ENCODE peak calls at places on chromosomes 6 and 20, in six cellular contexts. K is GM12878, C is fibroblast of lung, Y is hepatocyte, V is astrocyte of the spinal cord, J is NB4. O is an unnamed sample.

GRCh38 chr20:4959582-4959981 is 41.7 kb downstream of the SLC23A2 start:
- DNase-seq in J (peak; percentile 91), Y (no peak), K (no peak), C (no peak), V (no peak), O (no peak)

GRCh38 chr6:159107451-159108260 is 61.5 kb upstream of the FNDC1 start:
- DNase-seq in V (no peak), Y (no peak), C (no peak), J (no peak), K (no peak), O (no peak)

GRCh38 chr20:15179426-15180190 is 842.2 kb upstream of the FLRT3 start:
- DNase-seq in K (no peak), V (no peak), Y (no peak), J (no peak), C (no peak), O (no peak)

GRCh38 chr6:52341861-52342260 is 20.1 kb upstream of the PAQR8 start:
- DNase-seq in C (no peak), J (peak; percentile 56), Y (no peak), V (no peak), K (no peak), O (no peak)

GRCh38 chr6:5499644-5500306 is 238.5 kb downstream of the FARS2 start:
- DNase-seq in J (no peak), C (peak; percentile 58), Y (no peak), V (peak; percentile 74), K (no peak), O (peak; percentile 17)

GRCh38 chr20:8200220-8200619 is 68.2 kb downstream of the PLCB1 start:
- DNase-seq in C (no peak), K (no peak), Y (no peak), J (no peak), V (no peak), O (no peak)

GRCh38 chr20:15654208-15654649 is 919.0 kb downstream of the KIF16B start:
- DNase-seq in J (peak; percentile 75), C (peak; percentile 50), V (peak; percentile 45), Y (peak; percentile 72), K (peak; percentile 43), O (no peak)

GRCh38 chr6:46909371-46909770 is 12.4 kb downstream of the ADGRF5 start:
- DNase-seq in C (no peak), K (no peak), J (no peak), V (no peak), Y (no peak), O (no peak)

GRCh38 chr6:44456070-44456965 is 68.8 kb downstream of the CDC5L start:
- DNase-seq in V (peak; percentile 55), K (no peak), J (peak; percentile 69), Y (peak; percentile 63), C (peak; percentile 61), O (peak; percentile 16)

GRCh38 chr6:111423055-111423633 is 59.9 kb downstream of the REV3L start:
- DNase-seq in C (no peak), K (no peak), J (peak; percentile 18), V (peak; percentile 29), Y (no peak), O (no peak)

GRCh38 chr6:107115695-107116327 is 496 bp upstream of the BEND3 start:
- DNase-seq in C (no peak), V (peak; percentile 29), K (no peak), J (peak; percentile 89), Y (peak; percentile 73), O (no peak)

GRCh38 chr6:35069262-35069661 is 71.9 kb downstream of the TCP11 start:
- DNase-seq in J (no peak), C (no peak), Y (no peak), K (no peak), V (no peak), O (no peak)

GRCh38 chr20:44187054-44187762 is at the start of gene JPH2:
- DNase-seq in Y (peak; percentile 70), K (no peak), C (peak; percentile 37), V (peak; percentile 54), J (no peak), O (no peak)
- H3K4me3 ChIP-seq in Y (peak within 1 kb of the TSS; percentile 50), K (no peak within 1 kb of the TSS), C (peak within 1 kb of the TSS; percentile 40), V (peak within 1 kb of the TSS; percentile 42), J (peak within 1 kb of the TSS; percentile 9), O (peak within 1 kb of the TSS; percentile 52)

DNA sequence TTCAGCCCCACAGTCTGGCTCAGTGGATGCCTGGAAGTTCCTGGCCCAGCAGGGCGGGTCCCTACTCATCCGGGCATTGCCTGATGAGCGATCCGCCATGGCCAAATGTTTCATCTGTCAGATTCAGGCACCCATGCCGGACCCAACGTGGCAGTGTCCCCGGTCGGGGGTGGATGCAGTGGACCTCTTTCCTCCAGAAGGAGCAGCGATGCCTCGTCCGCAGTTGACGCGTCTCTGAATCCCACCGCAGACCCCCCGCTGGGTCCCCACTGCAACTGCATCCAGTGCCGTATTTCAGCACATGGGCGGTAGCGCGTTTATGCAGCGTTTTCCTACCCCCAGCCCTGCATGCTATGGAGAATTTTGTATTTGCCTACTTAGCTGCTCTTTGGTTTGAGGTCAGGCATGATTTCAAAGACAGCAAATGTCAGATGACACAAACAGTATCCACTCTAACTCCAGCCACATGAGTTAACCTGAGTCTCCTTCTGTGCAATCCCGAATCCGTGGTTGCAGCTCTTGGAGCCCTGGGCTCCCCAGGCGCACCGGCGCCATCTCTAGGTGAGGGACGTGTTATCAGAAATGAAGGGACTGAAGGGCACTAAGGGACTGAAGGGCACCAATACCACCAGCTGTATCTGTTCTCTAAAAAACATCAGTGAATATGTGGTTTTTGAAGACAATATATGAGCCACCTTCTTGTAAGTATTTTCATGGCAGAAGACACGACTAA is 72.6 kb upstream of the THBS2 start:
- DNase-seq in K (no peak), J (peak; percentile 71), Y (peak; percentile 47), C (peak; percentile 59), V (peak; percentile 7), O (no peak)
- TF ChIP-seq CTCF in K (no peak), J (peak; percentile 57), Y (peak; percentile 27), C (peak; percentile 18), V (peak; percentile 15), O (peak; percentile 67)

GRCh38 chr6:30162265-30163089 is 869 bp upstream of the TRIM15 start:
- DNase-seq in C (no peak), K (no peak), V (no peak), J (no peak), Y (no peak), O (no peak)
- H3K4me3 ChIP-seq in C (no peak overlapping the region), K (no peak overlapping the region), V (no peak overlapping the region), J (no peak overlapping the region), Y (no peak overlapping the region), O (no peak overlapping the region)

DNA sequence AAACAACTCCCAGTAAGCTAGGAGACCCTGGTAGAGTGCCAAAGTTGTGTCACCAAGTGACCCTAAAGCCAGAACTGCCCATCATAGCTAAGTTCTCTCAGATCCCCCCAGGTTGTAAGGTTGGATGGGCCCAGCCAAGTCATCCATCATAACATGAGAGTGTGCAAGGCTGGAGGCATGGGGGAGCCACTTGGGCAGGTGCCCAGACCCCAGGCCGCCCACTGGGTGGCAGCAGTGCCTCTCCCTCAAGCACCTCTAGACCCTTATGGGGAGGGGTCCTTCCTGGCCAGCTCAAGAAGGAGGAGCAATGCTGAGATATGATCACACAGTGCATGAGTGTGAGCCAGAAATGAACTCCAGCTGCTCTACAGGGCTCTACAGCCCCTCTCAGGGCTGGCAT is 154.5 kb downstream of the MYLK4 start:
- DNase-seq in K (no peak), Y (no peak), J (peak; percentile 35), C (no peak), V (no peak), O (no peak)
- TF ChIP-seq CTCF in K (peak; percentile 28), Y (no peak), J (peak; percentile 47), C (no peak), V (peak; percentile 13), O (peak; percentile 21)

GRCh38 chr20:62215991-62216635 is 4.0 kb downstream of the HRH3 start:
- DNase-seq in J (no peak), Y (no peak), C (no peak), V (no peak), K (no peak), O (no peak)
- H3K4me3 ChIP-seq in J (no peak overlapping the region), Y (no peak overlapping the region), C (no peak overlapping the region), V (no peak overlapping the region), K (no peak overlapping the region), O (no peak overlapping the region)

GRCh38 chr6:144343736-144344428 is 58.7 kb downstream of the UTRN start:
- DNase-seq in V (no peak), J (peak; percentile 89), K (peak; percentile 69), Y (no peak), C (no peak), O (no peak)

GRCh38 chr6:144347447-144347758 is 62.3 kb downstream of the UTRN start:
- DNase-seq in C (no peak), V (no peak), Y (no peak), K (no peak), J (no peak), O (no peak)

GRCh38 chr6:144346719-144347446 is 61.7 kb downstream of the UTRN start:
- DNase-seq in V (peak; percentile 72), J (peak; percentile 66), K (no peak), Y (no peak), C (peak; percentile 72), O (no peak)

GRCh38 chr6:144344651-144345050 is 59.5 kb downstream of the UTRN start:
- DNase-seq in C (no peak), V (no peak), J (no peak), Y (no peak), K (no peak), O (no peak)

GRCh38 chr6:144345451-144345850 is 60.3 kb downstream of the UTRN start:
- DNase-seq in V (no peak), J (no peak), C (no peak), Y (no peak), K (no peak), O (no peak)
- TF ChIP-seq CTCF in V (no peak), J (no peak), C (no peak), Y (no peak), K (no peak), O (no peak)

O was measured in AG09309.